ENCODE peak calls at places on chromosome 21, in five cellular contexts. W is IMR-90, B is endothelial cell of umbilical vein, K is Peyer's patch, E is adrenal gland. Y is an unnamed sample.

GRCh38 chr21:37687001-37687400 is 229.3 kb downstream of the KCNJ6 start:
- DNase-seq in E (no peak), W (no peak), B (no peak), K (no peak), Y (no peak)

GRCh38 chr21:45209046-45209445 is 78.6 kb downstream of the POFUT2 start:
- DNase-seq in K (no peak), E (no peak), B (no peak), W (peak; percentile 87), Y (no peak)

GRCh38 chr21:21309510-21309909 is 311.3 kb downstream of the NCAM2 start:
- DNase-seq in W (no peak), E (no peak), B (no peak), K (no peak), Y (no peak)

GRCh38 chr21:44742418-44743153 is 31.2 kb upstream of the TSPEAR start:
- DNase-seq in K (peak; percentile 8), E (no peak), B (peak; percentile 13), W (peak; percentile 4), Y (no peak)

GRCh38 chr21:31501921-31502320 is 157.6 kb upstream of the SOD1 start:
- DNase-seq in E (no peak), B (no peak), W (no peak), K (no peak), Y (no peak)

GRCh38 chr21:30605968-30606367 is 5.1 kb downstream of the KRTAP22-1 start:
- DNase-seq in B (no peak), K (no peak), W (no peak), E (no peak), Y (no peak)

GRCh38 chr21:32340863-32341848 is 42.5 kb downstream of the MRAP start:
- DNase-seq in W (no peak), B (no peak), E (no peak), K (no peak), Y (no peak)

GRCh38 chr21:17414766-17415165 is 98.1 kb upstream of the CXADR start:
- DNase-seq in W (no peak), K (no peak), E (no peak), B (no peak), Y (no peak)

GRCh38 chr21:44531606-44532128 is 8.3 kb downstream of the KRTAP10-1 start:
- DNase-seq in B (no peak), K (no peak), E (peak; percentile 3), W (no peak), Y (no peak)

GRCh38 chr21:45511661-45512431 is 30.4 kb downstream of the SLC19A1 start:
- DNase-seq in K (no peak), B (no peak), W (no peak), E (peak; percentile 13), Y (no peak)

GRCh38 chr21:31343680-31344480 is at the start of gene TIAM1:
- DNase-seq in E (peak; percentile 40), B (no peak), W (peak; percentile 66), K (peak; percentile 54), Y (peak; percentile 72)

GRCh38 chr21:37357691-37358090 is 8.9 kb upstream of the DYRK1A start:
- DNase-seq in E (no peak), W (no peak), K (no peak), B (peak; percentile 75), Y (no peak)

GRCh38 chr21:45525910-45526306 is 16.3 kb downstream of the SLC19A1 start:
- DNase-seq in E (peak; percentile 8), B (no peak), W (no peak), K (peak; percentile 40), Y (no peak)

GRCh38 chr21:43287111-43287973 is 118.5 kb downstream of the CRYAA start:
- DNase-seq in K (no peak), E (no peak), W (no peak), B (no peak), Y (no peak)

GRCh38 chr21:42310411-42311001 is 4.7 kb downstream of the TFF3 start:
- DNase-seq in K (no peak), B (no peak), E (no peak), W (no peak), Y (no peak)

GRCh38 chr21:41993744-41994143 is 16.4 kb downstream of the ZBTB21 start:
- DNase-seq in K (no peak), W (peak; percentile 93), B (peak; percentile 21), E (no peak), Y (no peak)

GRCh38 chr21:22174746-22175145 is 1176.5 kb downstream of the NCAM2 start:
- DNase-seq in K (no peak), E (no peak), B (no peak), W (no peak), Y (no peak)

GRCh38 chr21:31872452-31873274 is at the start of gene HUNK:
- DNase-seq in K (peak; percentile 54), B (no peak), E (no peak), W (peak; percentile 54), Y (peak; percentile 58)

GRCh38 chr21:46286668-46286982 is 483 bp downstream of the YBEY start:
- DNase-seq in K (no peak), W (no peak), E (no peak), B (peak; percentile 73), Y (no peak)

GRCh38 chr21:31267644-31268043 is 76.4 kb downstream of the TIAM1 start:
- DNase-seq in W (no peak), E (no peak), B (no peak), K (no peak), Y (no peak)

GRCh38 chr21:33211305-33211704 is 18.4 kb upstream of the IFNAR2 start:
- DNase-seq in K (no peak), B (no peak), E (no peak), W (no peak), Y (no peak)

DNA sequence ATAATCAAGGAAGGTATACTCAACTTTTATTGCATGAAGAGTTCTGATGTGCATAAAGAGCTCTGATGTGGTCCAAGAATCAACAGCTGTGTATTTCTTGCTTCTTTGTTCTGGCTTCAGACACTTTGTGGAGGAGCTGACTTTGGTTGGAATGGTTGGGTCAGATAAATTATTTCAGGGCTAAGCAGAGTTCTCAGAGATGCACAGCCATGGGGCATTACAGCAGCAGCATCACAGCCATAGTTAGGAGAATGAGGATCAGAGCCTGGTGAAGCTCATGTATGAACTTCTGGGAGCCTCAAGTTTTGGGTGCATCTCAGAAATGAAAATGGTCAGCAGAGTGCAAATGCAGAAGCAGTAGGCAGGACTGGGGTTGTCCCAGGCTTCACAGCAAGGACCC is 267.4 kb upstream of the RUNX1 start:
- DNase-seq in B (no peak), K (no peak), E (no peak), W (no peak), Y (no peak)
- H3K4me1 ChIP-seq in B (no peaks in the 10 kb centered on the region), K (no peaks in the 10 kb centered on the region), E (no peaks in the 10 kb centered on the region), W (peaks cover 6% of the 10 kb centered on the region), Y (peaks cover 4% of the 10 kb centered on the region)

DNA sequence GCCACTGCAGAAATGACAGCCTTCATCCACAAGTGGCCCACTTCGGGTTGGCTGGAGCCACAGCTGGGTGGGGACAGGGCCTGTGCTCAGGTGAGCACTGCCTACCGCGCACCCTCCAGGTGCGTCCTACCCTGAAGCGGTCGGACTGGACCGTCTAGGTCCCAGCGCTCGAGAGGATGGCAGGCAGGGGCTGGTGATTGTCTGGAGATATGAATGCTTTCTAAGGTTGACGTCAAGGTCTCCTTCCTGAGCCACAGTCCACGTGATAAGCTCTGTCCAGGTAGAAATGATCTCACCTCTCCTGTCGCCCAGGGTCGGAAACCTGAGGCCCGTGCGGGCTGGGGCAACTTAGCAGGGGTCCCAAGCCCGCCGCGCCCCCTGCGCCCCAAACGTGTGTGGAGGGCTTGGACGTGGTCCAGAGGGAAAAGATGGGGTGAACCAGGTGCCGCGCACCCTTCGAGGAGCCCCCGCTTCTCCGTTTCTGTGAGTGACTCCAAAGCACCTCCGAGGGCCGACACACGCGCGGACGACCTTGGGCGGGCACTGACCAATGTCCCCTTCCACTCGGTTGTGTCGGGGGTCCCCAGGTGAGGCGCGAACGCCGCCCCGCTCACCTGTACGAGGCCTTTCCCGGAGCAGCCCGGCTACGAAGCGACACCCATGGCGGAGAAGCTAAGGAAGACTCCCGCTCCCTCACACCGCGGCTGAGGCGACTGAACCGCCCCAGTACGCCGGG is 853 bp upstream of the DOP1B start:
- DNase-seq in W (no peak), E (no peak), B (no peak), K (peak; percentile 71), Y (no peak)
- TF ChIP-seq POLR2A in W (peak; percentile 87), E (peak; percentile 92), B (no peak), K (peak; percentile 98), Y (peak; percentile 54)

DNA sequence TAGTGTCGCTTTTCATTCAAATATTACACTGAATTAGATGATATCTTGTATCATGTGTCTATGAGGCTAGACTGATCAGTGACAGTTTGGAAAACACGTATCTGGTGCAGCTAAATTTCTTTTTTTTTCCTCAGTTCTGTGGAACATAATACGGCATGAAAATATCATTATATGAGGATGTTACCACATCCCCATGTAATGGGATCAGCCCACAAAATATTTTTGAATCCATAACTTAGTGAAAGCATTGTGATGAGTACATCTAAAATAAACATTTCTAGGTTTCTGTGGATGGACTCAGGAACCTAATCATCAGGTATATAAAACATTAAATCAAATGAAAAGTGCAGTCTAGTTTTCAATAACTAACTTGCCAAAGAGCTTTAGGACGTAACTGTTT is 356.3 kb downstream of the USP25 start:
- DNase-seq in B (no peak), E (no peak), K (no peak), W (no peak), Y (no peak)
- H3K36me3 ChIP-seq in B (no peaks in the 10 kb centered on the region), E (no peaks in the 10 kb centered on the region), K (no peaks in the 10 kb centered on the region), W (no peaks in the 10 kb centered on the region), Y (no peaks in the 10 kb centered on the region)

GRCh38 chr21:38859852-38860251 is 54.1 kb downstream of the ETS2 start:
- DNase-seq in K (no peak), W (peak; percentile 39), E (no peak), B (no peak), Y (no peak)

GRCh38 chr21:38861989-38862683 is 56.4 kb downstream of the ETS2 start:
- DNase-seq in K (no peak), B (no peak), E (no peak), W (no peak), Y (no peak)

GRCh38 chr21:38863291-38863690 is 57.6 kb downstream of the ETS2 start:
- DNase-seq in E (no peak), B (no peak), W (no peak), K (no peak), Y (no peak)

GRCh38 chr21:38861006-38861405 is 55.3 kb downstream of the ETS2 start:
- DNase-seq in W (no peak), K (no peak), E (no peak), B (no peak), Y (no peak)

DNA sequence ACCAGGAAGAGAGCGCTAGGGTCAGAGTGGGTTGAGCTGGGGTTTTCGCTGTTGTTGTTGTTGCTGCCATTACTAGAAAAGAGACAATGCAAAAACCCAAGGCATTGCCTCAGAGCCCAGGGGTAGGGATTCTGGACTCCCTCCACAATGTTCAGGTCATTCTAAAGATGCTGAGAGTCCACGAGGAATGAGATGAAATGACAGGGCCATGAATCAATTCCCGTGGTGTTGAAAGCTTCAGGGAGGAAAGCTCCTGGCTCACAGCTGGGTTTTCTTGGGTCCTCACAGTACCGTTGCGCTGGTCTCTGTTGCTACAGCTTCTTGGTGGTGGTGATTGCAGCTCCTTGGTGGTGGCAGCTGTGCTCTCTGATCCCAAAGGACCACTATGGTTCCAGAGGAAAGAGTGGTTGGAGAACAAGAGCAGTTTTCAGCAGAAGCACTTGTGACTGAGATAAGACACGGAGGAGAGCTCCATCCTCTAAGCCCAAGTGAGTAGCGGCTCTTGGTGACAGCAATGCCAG is 58.2 kb downstream of the ETS2 start:
- DNase-seq in E (no peak), B (no peak), W (no peak), K (no peak), Y (no peak)
- H3K4me1 ChIP-seq in E (no peaks in the 10 kb centered on the region), B (peaks cover 8% of the 10 kb centered on the region), W (no peaks in the 10 kb centered on the region), K (no peaks in the 10 kb centered on the region), Y (no peaks in the 10 kb centered on the region)